ENCODE peak calls at places on chromosomes 7 and 10, in seven cellular contexts. O is A172; P is activated CD4-positive, alpha-beta T cell treated with anti-CD3 and anti-CD28 coated beads, Interleukin-2, amount 10 ng/mL, durations not matched to agents 7 days and 5 days; G is stimulated activated CD8-positive, alpha-beta memory T cell treated with anti-CD3 and anti-CD28 coated beads, Interleukin-4, amount 100 ng/mL, for 48 hours; T is HT1080; J is NCI-H187; Q is GM12891. B is an unnamed sample.

GRCh38 chr7:140726304-140726703 is 29.8 kb downstream of the NDUFB2 start:
- DNase-seq in O (no peak), P (no peak), G (no peak), T (no peak), J (no peak), Q (no peak), B (no peak)

GRCh38 chr7:10612950-10613349 is 360.7 kb upstream of the PHF14 start:
- DNase-seq in O (no peak), P (no peak), G (no peak), T (no peak), J (no peak), Q (no peak), B (no peak)

GRCh38 chr10:124870854-124871425 is 69.3 kb downstream of the ABRAXAS2 start:
- DNase-seq in O (no peak), P (no peak), G (no peak), T (no peak), J (no peak), Q (no peak), B (no peak)

GRCh38 chr10:91643700-91644099 is 10.8 kb upstream of the PPP1R3C start:
- DNase-seq in O (peak), P (no peak), G (no peak), T (no peak), J (no peak), Q (no peak), B (no peak)

GRCh38 chr7:7857143-7857583 is 111.4 kb upstream of the GLCCI1 start:
- DNase-seq in O (no peak), P (no peak), G (no peak), T (no peak), J (no peak), Q (no peak), B (no peak)

GRCh38 chr7:30162622-30163124 is 27.9 kb downstream of the MTURN start:
- DNase-seq in O (peak), P (peak), G (no peak), T (peak), J (peak), Q (no peak), B (no peak)

GRCh38 chr10:59336632-59337031 is 25.7 kb downstream of the FAM13C start:
- DNase-seq in O (no peak), P (no peak), G (no peak), T (peak), J (no peak), Q (no peak), B (no peak)

GRCh38 chr10:22986771-22987542 is 59.1 kb downstream of the ARMC3 start:
- DNase-seq in O (peak), P (no peak), G (no peak), T (peak), J (no peak), Q (no peak), B (no peak)

GRCh38 chr10:63466168-63466935 is 575 bp upstream of the JMJD1C start:
- DNase-seq in O (peak), P (peak), G (peak), T (peak), J (peak), Q (peak), B (peak)

GRCh38 chr7:140640060-140640611 is 477 bp downstream of the DENND2A start:
- DNase-seq in O (no peak), P (no peak), G (no peak), T (no peak), J (peak), Q (peak), B (peak)

GRCh38 chr10:17668435-17669184 is 24.7 kb downstream of the STAM start:
- DNase-seq in O (no peak), P (no peak), G (no peak), T (no peak), J (no peak), Q (no peak), B (no peak)

GRCh38 chr7:83366629-83367028 is 203.9 kb upstream of the PCLO start:
- DNase-seq in O (peak), P (no peak), G (no peak), T (no peak), J (no peak), Q (no peak), B (no peak)

GRCh38 chr7:20064181-20064970 is 152.8 kb downstream of the MACC1 start:
- DNase-seq in O (peak), P (no peak), G (no peak), T (peak), J (no peak), Q (no peak), B (no peak)

GRCh38 chr10:96512997-96513685 is 585 bp downstream of the TLL2 start:
- DNase-seq in O (no peak), P (peak), G (no peak), T (no peak), J (no peak), Q (no peak), B (peak)

GRCh38 chr7:53988376-53988775 is 553.8 kb upstream of the VSTM2A start:
- DNase-seq in O (no peak), P (no peak), G (no peak), T (no peak), J (no peak), Q (no peak), B (no peak)

GRCh38 chr10:43863859-43864591 is 215.3 kb upstream of the ZNF32 start:
- DNase-seq in O (peak), P (no peak), G (peak), T (peak), J (no peak), Q (no peak), B (no peak)

GRCh38 chr10:132396495-132397035 is 435 bp upstream of the PWWP2B start:
- DNase-seq in O (no peak), P (peak), G (peak), T (no peak), J (no peak), Q (peak), B (peak)

GRCh38 chr7:89259085-89259484 is 463.5 kb upstream of the TEX47 start:
- DNase-seq in O (no peak), P (no peak), G (no peak), T (no peak), J (no peak), Q (no peak), B (no peak)

GRCh38 chr7:51187941-51188340 is 128.7 kb downstream of the COBL start:
- DNase-seq in O (no peak), P (no peak), G (no peak), T (peak), J (no peak), Q (no peak), B (no peak)

GRCh38 chr7:37786741-37787569 is 61.4 kb upstream of the NME8 start:
- DNase-seq in O (no peak), P (no peak), G (no peak), T (no peak), J (no peak), Q (peak), B (no peak)

GRCh38 chr7:20030915-20031362 is 186.2 kb downstream of the MACC1 start:
- DNase-seq in O (peak), P (no peak), G (no peak), T (peak), J (no peak), Q (no peak), B (no peak)

GRCh38 chr7:116863168-116863670 is 832 bp downstream of the CAPZA2 start:
- DNase-seq in O (peak), P (no peak), G (peak), T (peak), J (no peak), Q (no peak), B (peak)

GRCh38 chr10:99779335-99779734 is 3.1 kb upstream of the ABCC2 start:
- DNase-seq in O (peak), P (no peak), G (no peak), T (peak), J (no peak), Q (no peak), B (no peak)